ENCODE peak calls at places on chromosomes 1 and 21, in five cellular contexts. One of them, this sample, is unnamed.

GRCh38 chr1:53321366-53321765 is 6.5 kb downstream of the LRP8 start:
- DNase-seq in uterus: no peak
- DNase-seq in tibial artery: no peak
- DNase-seq in RWPE1: no peak
- DNase-seq in NB4: peak; percentile 51
- DNase-seq in this sample: peak; percentile 26

GRCh38 chr21:37555672-37556261 is 189.2 kb downstream of the DYRK1A start:
- DNase-seq in RWPE1: no peak
- DNase-seq in uterus: no peak
- DNase-seq in tibial artery: no peak
- DNase-seq in NB4: no peak
- DNase-seq in this sample: peak; percentile 50

GRCh38 chr1:119225831-119226230 is 85.4 kb upstream of the WARS2 start:
- DNase-seq in NB4: no peak
- DNase-seq in RWPE1: no peak
- DNase-seq in tibial artery: no peak
- DNase-seq in uterus: no peak
- DNase-seq in this sample: no peak

GRCh38 chr1:51955797-51956527 is 34.5 kb downstream of the RAB3B start:
- DNase-seq in tibial artery: no peak
- DNase-seq in RWPE1: no peak
- DNase-seq in uterus: no peak
- DNase-seq in NB4: no peak
- DNase-seq in this sample: no peak

GRCh38 chr1:219210067-219210466 is 36.4 kb downstream of the LYPLAL1 start:
- DNase-seq in uterus: no peak
- DNase-seq in NB4: no peak
- DNase-seq in tibial artery: no peak
- DNase-seq in RWPE1: no peak
- DNase-seq in this sample: no peak

GRCh38 chr1:151584278-151584677 is 27.6 kb upstream of the SNX27 start:
- DNase-seq in NB4: no peak
- DNase-seq in tibial artery: no peak
- DNase-seq in RWPE1: peak; percentile 24
- DNase-seq in uterus: no peak
- DNase-seq in this sample: no peak

GRCh38 chr21:37357691-37358090 is 8.9 kb upstream of the DYRK1A start:
- DNase-seq in tibial artery: no peak
- DNase-seq in uterus: no peak
- DNase-seq in RWPE1: peak; percentile 54
- DNase-seq in NB4: no peak
- DNase-seq in this sample: no peak

GRCh38 chr1:21270086-21270689 is 20.1 kb downstream of the ECE1 start:
- DNase-seq in tibial artery: peak; percentile 83
- DNase-seq in NB4: peak; percentile 66
- DNase-seq in uterus: peak; percentile 70
- DNase-seq in RWPE1: no peak
- DNase-seq in this sample: peak; percentile 74

GRCh38 chr1:182235952-182236650 is 155.5 kb downstream of the GLUL start:
- DNase-seq in RWPE1: peak; percentile 51
- DNase-seq in tibial artery: no peak
- DNase-seq in NB4: peak; percentile 22
- DNase-seq in uterus: no peak
- DNase-seq in this sample: peak; percentile 39

GRCh38 chr1:109789771-109790170 is 26.0 kb upstream of the EPS8L3 start:
- DNase-seq in uterus: peak; percentile 6
- DNase-seq in tibial artery: peak; percentile 4
- DNase-seq in NB4: no peak
- DNase-seq in RWPE1: no peak
- DNase-seq in this sample: no peak

GRCh38 chr1:56135069-56135863 is 444.1 kb downstream of the PLPP3 start:
- DNase-seq in uterus: no peak
- DNase-seq in NB4: no peak
- DNase-seq in tibial artery: no peak
- DNase-seq in RWPE1: no peak
- DNase-seq in this sample: no peak

GRCh38 chr21:16535100-16535418 is 805.3 kb downstream of the USP25 start:
- DNase-seq in uterus: peak; percentile 87
- DNase-seq in RWPE1: no peak
- DNase-seq in NB4: no peak
- DNase-seq in tibial artery: peak; percentile 84
- DNase-seq in this sample: peak; percentile 86

GRCh38 chr1:87176514-87176913 is 152.2 kb upstream of the LMO4 start:
- DNase-seq in tibial artery: no peak
- DNase-seq in uterus: no peak
- DNase-seq in RWPE1: no peak
- DNase-seq in NB4: peak; percentile 18
- DNase-seq in this sample: no peak

GRCh38 chr1:201603613-201604232 is 64.8 kb downstream of the NAV1 start:
- DNase-seq in RWPE1: no peak
- DNase-seq in NB4: no peak
- DNase-seq in uterus: no peak
- DNase-seq in tibial artery: no peak
- DNase-seq in this sample: no peak

GRCh38 chr1:73749996-73750395 is 448.0 kb downstream of the LRRIQ3 start:
- DNase-seq in RWPE1: no peak
- DNase-seq in uterus: no peak
- DNase-seq in tibial artery: no peak
- DNase-seq in NB4: no peak
- DNase-seq in this sample: no peak

GRCh38 chr1:246577082-246577719 is 10.9 kb downstream of the CNST start:
- DNase-seq in NB4: no peak
- DNase-seq in RWPE1: no peak
- DNase-seq in uterus: no peak
- DNase-seq in tibial artery: no peak
- DNase-seq in this sample: no peak

GRCh38 chr1:71745326-71745725 is 537.0 kb downstream of the NEGR1 start:
- DNase-seq in uterus: no peak
- DNase-seq in NB4: no peak
- DNase-seq in tibial artery: no peak
- DNase-seq in RWPE1: no peak
- DNase-seq in this sample: no peak

GRCh38 chr1:206784471-206784903 is 12.2 kb upstream of the IL10 start:
- DNase-seq in RWPE1: no peak
- DNase-seq in uterus: no peak
- DNase-seq in tibial artery: no peak
- DNase-seq in NB4: no peak
- DNase-seq in this sample: no peak

GRCh38 chr1:35886606-35887431 is 3.8 kb downstream of the AGO1 start:
- DNase-seq in NB4: peak; percentile 69
- DNase-seq in tibial artery: no peak
- DNase-seq in uterus: no peak
- DNase-seq in RWPE1: no peak
- DNase-seq in this sample: no peak

GRCh38 chr1:2275796-2276536 is 47.8 kb downstream of the SKI start:
- DNase-seq in NB4: peak; percentile 77
- DNase-seq in uterus: no peak
- DNase-seq in RWPE1: no peak
- DNase-seq in tibial artery: no peak
- DNase-seq in this sample: peak; percentile 48

GRCh38 chr1:1680912-1681273 is 11.7 kb downstream of the SLC35E2B start:
- DNase-seq in tibial artery: no peak
- DNase-seq in uterus: no peak
- DNase-seq in NB4: no peak
- DNase-seq in RWPE1: no peak
- DNase-seq in this sample: peak; percentile 23

GRCh38 chr1:89276690-89277089 is 4.0 kb upstream of the GBP5 start:
- DNase-seq in NB4: no peak
- DNase-seq in tibial artery: no peak
- DNase-seq in RWPE1: no peak
- DNase-seq in uterus: no peak
- DNase-seq in this sample: no peak

GRCh38 chr1:46520063-46520911 is 30.7 kb downstream of the DMBX1 start:
- DNase-seq in NB4: no peak
- DNase-seq in tibial artery: no peak
- DNase-seq in uterus: no peak
- DNase-seq in RWPE1: peak; percentile 86
- DNase-seq in this sample: peak; percentile 43

GRCh38 chr1:174149216-174149615 is 10.1 kb upstream of the RABGAP1L start:
- DNase-seq in tibial artery: no peak
- DNase-seq in RWPE1: no peak
- DNase-seq in NB4: no peak
- DNase-seq in uterus: no peak
- DNase-seq in this sample: no peak

DNA sequence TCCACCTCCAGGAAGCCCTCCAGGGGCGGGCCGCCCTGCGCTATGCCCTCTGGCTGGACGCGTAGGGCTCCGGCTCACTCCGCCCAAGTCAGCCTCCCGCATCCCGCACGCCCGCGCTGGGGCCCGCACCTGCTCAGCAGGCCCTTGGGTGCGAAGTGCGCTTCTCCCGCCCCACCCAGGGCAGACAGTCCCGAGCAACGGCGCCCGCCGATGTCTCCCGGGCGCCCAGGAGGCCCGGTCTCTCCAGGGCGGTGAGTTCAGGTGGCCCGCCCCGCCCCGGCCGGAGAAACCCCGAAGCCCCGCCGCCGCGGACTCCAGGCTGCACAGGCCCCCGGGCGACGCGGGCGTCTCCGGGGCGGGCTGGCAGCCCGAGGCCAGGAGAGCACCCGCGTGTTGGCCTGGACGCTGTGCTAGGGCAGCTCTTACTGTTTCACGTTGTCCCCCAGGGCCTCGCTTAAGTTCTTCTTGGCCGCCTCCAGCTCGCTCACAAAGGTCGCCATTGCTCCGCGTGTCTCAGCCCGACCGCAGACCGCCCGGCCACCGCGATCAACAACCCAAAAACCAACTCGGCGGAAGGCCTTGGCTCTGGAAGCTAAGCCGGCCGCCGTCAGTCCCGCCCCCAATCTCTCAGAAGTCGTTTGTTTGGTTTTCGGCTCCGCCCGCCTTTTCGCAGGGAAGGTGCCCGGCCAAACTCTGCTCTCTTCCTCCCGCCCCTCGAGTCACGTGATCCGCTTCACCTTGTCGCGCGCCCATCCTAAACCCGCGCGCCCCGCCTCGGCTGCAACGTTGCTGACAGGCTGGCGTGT is at the start of gene TADA1:
- DNase-seq in RWPE1: peak; percentile 94
- DNase-seq in NB4: peak; percentile 99
- DNase-seq in uterus: peak; percentile 98
- DNase-seq in tibial artery: peak; percentile 99
- DNase-seq in this sample: peak; percentile 99
- TF ChIP-seq CTCF in RWPE1: no peak
- TF ChIP-seq CTCF in NB4: no peak
- TF ChIP-seq CTCF in uterus: peak; percentile 25
- TF ChIP-seq CTCF in tibial artery: no peak
- TF ChIP-seq CTCF in this sample: peak; percentile 28

DNA sequence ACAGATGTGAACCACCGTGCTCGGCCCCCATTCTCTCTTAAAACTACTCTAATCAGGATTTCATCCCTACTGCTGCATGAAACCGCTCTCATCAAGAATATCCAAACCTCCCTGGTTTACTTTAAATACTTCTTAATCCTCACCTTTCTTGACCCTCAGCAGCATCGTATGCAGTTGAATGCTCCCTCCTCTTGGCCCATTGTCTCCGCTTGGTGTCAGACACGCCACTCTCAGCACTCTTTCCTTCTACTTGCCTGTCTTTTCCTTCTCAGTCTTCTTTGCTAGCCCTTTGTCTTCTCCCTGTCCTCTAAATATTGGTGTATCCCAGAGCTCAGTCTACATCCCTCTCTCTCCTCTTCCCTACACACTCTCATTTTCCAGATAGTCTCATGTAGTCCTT is 314.9 kb downstream of the MRPL39 start:
- DNase-seq in RWPE1: no peak
- DNase-seq in uterus: no peak
- DNase-seq in NB4: no peak
- DNase-seq in tibial artery: no peak
- DNase-seq in this sample: no peak
- TF ChIP-seq CTCF in RWPE1: no peak
- TF ChIP-seq CTCF in uterus: no peak
- TF ChIP-seq CTCF in NB4: no peak
- TF ChIP-seq CTCF in tibial artery: no peak
- TF ChIP-seq CTCF in this sample: no peak

DNA sequence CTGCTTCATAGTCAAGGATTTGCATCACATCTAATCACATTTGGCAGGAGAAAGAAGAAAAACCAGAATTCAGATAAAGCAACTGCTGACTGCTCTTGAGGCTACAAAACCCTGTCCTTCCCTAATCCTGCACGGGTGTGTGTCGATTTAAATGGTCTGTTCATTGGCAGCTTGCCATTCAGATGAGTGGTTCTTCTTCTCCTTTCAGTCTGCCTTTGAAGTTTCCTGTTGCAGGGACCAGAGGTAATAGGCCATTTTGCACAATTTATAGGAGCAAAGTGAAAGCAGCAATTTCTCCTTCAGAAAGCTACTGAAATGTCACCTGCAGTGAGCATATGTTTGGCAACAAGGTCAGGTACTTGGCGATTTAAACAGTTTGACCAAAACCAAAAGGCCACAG is 215.3 kb downstream of the OLFM3 start:
- DNase-seq in tibial artery: no peak
- DNase-seq in uterus: no peak
- DNase-seq in RWPE1: no peak
- DNase-seq in NB4: peak; percentile 7
- DNase-seq in this sample: no peak
- TF ChIP-seq CTCF in tibial artery: no peak
- TF ChIP-seq CTCF in uterus: no peak
- TF ChIP-seq CTCF in RWPE1: no peak
- TF ChIP-seq CTCF in NB4: no peak
- TF ChIP-seq CTCF in this sample: no peak

GRCh38 chr1:165147799-165148198 is 208.7 kb downstream of the LMX1A start:
- DNase-seq in NB4: no peak
- DNase-seq in RWPE1: no peak
- DNase-seq in tibial artery: no peak
- DNase-seq in uterus: no peak
- DNase-seq in this sample: no peak

GRCh38 chr1:165144757-165145397 is 211.6 kb downstream of the LMX1A start:
- DNase-seq in uterus: peak; percentile 40
- DNase-seq in NB4: peak; percentile 50
- DNase-seq in tibial artery: peak; percentile 45
- DNase-seq in RWPE1: peak; percentile 41
- DNase-seq in this sample: peak; percentile 53

GRCh38 chr1:165138960-165139359 is 217.6 kb downstream of the LMX1A start:
- DNase-seq in tibial artery: no peak
- DNase-seq in NB4: no peak
- DNase-seq in uterus: no peak
- DNase-seq in RWPE1: no peak
- DNase-seq in this sample: no peak

GRCh38 chr1:165137551-165138316 is 218.8 kb downstream of the LMX1A start:
- DNase-seq in tibial artery: no peak
- DNase-seq in RWPE1: no peak
- DNase-seq in uterus: no peak
- DNase-seq in NB4: no peak
- DNase-seq in this sample: no peak

DNA sequence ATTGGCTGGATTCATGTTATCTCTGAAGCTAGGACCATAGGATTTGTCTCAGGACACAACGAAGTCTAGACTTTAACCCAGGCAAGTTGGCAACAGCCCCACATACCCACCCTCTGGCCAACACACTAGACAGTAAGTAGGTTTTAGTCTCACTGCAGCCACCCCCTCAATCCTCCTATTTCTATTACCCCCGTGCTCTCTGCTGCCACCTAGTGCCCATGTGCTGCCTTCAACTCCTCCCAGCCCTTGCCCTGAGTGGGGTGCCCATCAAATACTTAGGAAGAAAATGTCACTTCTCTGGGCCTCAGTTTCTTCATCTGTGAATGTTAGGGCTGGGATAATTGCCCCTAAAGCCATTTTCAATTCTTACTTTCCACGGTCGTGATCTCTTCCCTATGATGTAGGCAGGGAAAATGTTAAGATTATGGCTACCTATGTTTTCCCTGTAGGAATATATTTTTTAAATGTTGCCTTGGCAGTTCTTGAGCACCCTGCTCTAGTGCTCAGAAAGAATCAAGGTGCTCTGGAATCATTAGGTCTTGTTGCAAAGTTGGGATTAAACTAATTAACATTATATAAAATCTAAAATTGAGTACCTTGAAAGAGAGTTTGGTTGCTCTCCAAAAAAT is 213.0 kb downstream of the LMX1A start:
- DNase-seq in NB4: peak; percentile 35
- DNase-seq in uterus: no peak
- DNase-seq in tibial artery: no peak
- DNase-seq in RWPE1: peak; percentile 28
- DNase-seq in this sample: peak; percentile 25
- TF ChIP-seq CTCF in NB4: peak; percentile 73
- TF ChIP-seq CTCF in uterus: no peak
- TF ChIP-seq CTCF in tibial artery: no peak
- TF ChIP-seq CTCF in RWPE1: peak; percentile 65
- TF ChIP-seq CTCF in this sample: peak; percentile 75

This sample was measured in psoas muscle.